ENCODE peak calls at places on chromosomes 2 and 18, in eight cellular contexts. O is SK-N-SH, H is OCI-LY7, A is neural progenitor cell, W is MM.1S, E is HCT116, I is GM23338, K is PC-3. D is an unnamed sample.
A peak's percentile ranks its signal among the peaks of the same experiment; 100 is the strongest.

GRCh38 chr18:2410688-2411087 is 160.6 kb downstream of the METTL4 start:
- DNase-seq in A (no peak), H (no peak), W (no peak), K (peak; percentile 83), O (no peak), E (peak; percentile 22), I (no peak), D (no peak)

GRCh38 chr2:437772-438393 is 150.0 kb upstream of the ALKAL2 start:
- DNase-seq in E (no peak), K (peak; percentile 72), H (peak; percentile 41), I (peak; percentile 28), O (no peak), A (no peak), W (peak; percentile 76), D (no peak)

GRCh38 chr2:127811397-127811860 is 458 bp upstream of the WDR33 start:
- DNase-seq in W (no peak), A (no peak), E (no peak), O (no peak), K (no peak), H (no peak), I (peak; percentile 49), D (no peak)

GRCh38 chr2:100246163-100247145 is 75.8 kb downstream of the LONRF2 start:
- DNase-seq in H (peak; percentile 80), O (peak; percentile 49), W (no peak), E (peak; percentile 13), I (peak; percentile 77), A (peak; percentile 28), K (peak; percentile 48), D (peak; percentile 24)

GRCh38 chr2:54909006-54909405 is 141.2 kb downstream of the RTN4 start:
- DNase-seq in A (no peak), E (no peak), W (no peak), I (no peak), H (no peak), O (no peak), K (no peak), D (peak; percentile 66)

GRCh38 chr2:27833931-27834330 is 56.3 kb downstream of the RBKS start:
- DNase-seq in K (no peak), W (no peak), I (peak; percentile 20), E (no peak), H (no peak), A (no peak), O (no peak), D (peak; percentile 74)

GRCh38 chr2:3302751-3303582 is 74.7 kb downstream of the EIPR1 start:
- DNase-seq in H (no peak), O (peak; percentile 78), E (no peak), W (no peak), K (no peak), I (no peak), A (peak; percentile 26), D (no peak)

GRCh38 chr2:178700922-178701342 is 106.3 kb downstream of the TTN start:
- DNase-seq in H (peak; percentile 36), A (peak; percentile 44), W (peak; percentile 48), O (peak; percentile 30), E (peak; percentile 15), I (peak; percentile 77), K (peak; percentile 62), D (peak; percentile 55)

GRCh38 chr2:191218292-191218898 is 26.8 kb upstream of the MYO1B start:
- DNase-seq in E (peak; percentile 67), H (peak; percentile 57), W (no peak), O (peak; percentile 48), K (peak; percentile 85), I (peak; percentile 94), A (peak; percentile 88), D (peak; percentile 46)

GRCh38 chr2:13006829-13007715 is 290.3 kb downstream of the TRIB2 start:
- DNase-seq in A (peak; percentile 82), H (peak; percentile 61), E (peak; percentile 62), W (peak; percentile 50), O (peak; percentile 73), K (peak; percentile 87), I (peak; percentile 86), D (peak; percentile 73)

GRCh38 chr18:77055429-77056310 is 76.9 kb downstream of the MBP start:
- DNase-seq in W (no peak), O (no peak), A (no peak), H (peak; percentile 62), I (no peak), K (no peak), E (no peak), D (no peak)

GRCh38 chr2:172259835-172260234 is 157.1 kb upstream of the DLX2 start:
- DNase-seq in I (no peak), K (no peak), A (peak; percentile 15), E (no peak), O (no peak), H (no peak), W (no peak), D (no peak)

GRCh38 chr2:149692837-149693518 is 105.4 kb upstream of the MMADHC start:
- DNase-seq in A (no peak), K (no peak), O (no peak), H (no peak), E (no peak), I (no peak), W (no peak), D (peak; percentile 17)

GRCh38 chr18:36314098-36314497 is 16.6 kb downstream of the FHOD3 start:
- DNase-seq in H (no peak), O (no peak), E (no peak), K (no peak), A (no peak), W (no peak), I (no peak), D (peak; percentile 88)

GRCh38 chr2:218733615-218734021 is 23.0 kb downstream of the TTLL4 start:
- DNase-seq in H (no peak), I (no peak), E (no peak), W (peak; percentile 59), K (peak; percentile 49), O (no peak), A (no peak), D (peak; percentile 67)

GRCh38 chr2:9519250-9519649 is 36.4 kb downstream of the ADAM17 start:
- DNase-seq in O (no peak), E (no peak), K (no peak), I (no peak), A (no peak), W (no peak), H (no peak), D (peak; percentile 20)

GRCh38 chr2:188726561-188727247 is 247.5 kb upstream of the COL3A1 start:
- DNase-seq in H (no peak), W (no peak), O (no peak), I (no peak), A (no peak), K (no peak), E (no peak), D (no peak)

GRCh38 chr2:216519154-216519762 is 20.6 kb downstream of the RPL37A start:
- DNase-seq in O (peak; percentile 64), A (peak; percentile 85), K (peak; percentile 89), I (peak; percentile 90), H (peak; percentile 68), W (peak; percentile 71), E (peak; percentile 67), D (peak; percentile 84)

GRCh38 chr2:222817628-222818027 is 43.2 kb upstream of the ACSL3 start:
- DNase-seq in W (no peak), H (no peak), E (peak; percentile 13), I (no peak), O (no peak), K (no peak), A (no peak), D (no peak)

DNA sequence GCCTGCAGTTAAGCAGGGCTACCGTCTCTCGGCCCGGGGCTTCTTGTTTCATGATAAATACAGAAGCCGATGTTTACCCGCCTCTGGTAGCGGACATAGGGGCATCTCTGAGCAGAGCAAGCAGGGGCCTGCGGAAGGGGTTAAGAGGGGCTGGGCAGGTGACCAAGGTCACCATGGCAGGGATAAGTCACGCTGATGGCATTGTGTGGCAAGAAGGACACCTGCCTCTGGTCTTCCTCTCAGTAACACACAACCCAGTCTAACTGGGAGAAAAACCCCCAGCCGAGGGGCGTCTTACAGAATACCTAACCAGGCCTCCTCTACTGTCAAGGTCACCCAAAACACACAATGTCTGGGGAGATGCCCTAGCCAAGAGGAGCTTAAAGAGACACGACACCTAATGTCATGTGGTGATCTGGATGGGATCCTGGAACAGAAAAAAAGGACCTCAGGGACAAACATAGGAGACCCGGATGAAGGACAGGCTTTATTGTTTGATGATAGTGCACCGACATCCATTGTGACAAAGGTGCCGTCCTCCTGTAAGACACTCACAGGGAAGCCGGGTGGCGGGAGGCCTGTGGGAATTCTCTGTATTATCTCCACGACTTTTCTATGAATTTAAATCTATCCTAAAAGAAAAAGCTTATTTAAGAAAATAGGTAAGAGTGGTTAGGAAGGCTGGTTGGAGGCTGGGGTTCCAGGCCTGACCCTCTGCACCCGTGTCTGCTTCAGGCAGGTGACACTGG is 24.8 kb downstream of the SH3BP4 start:
- DNase-seq in E (no peak), O (no peak), H (no peak), K (no peak), A (no peak), I (no peak), W (no peak), D (no peak)
- H3K4me3 ChIP-seq in E (no peak overlapping the region), O (no peak overlapping the region), H (no peak overlapping the region), K (no peak overlapping the region), A (no peak overlapping the region), I (no peak overlapping the region), W (no peak overlapping the region), D (no peak overlapping the region)

GRCh38 chr2:170190172-170190571 is 12.2 kb downstream of the MYO3B start:
- DNase-seq in E (no peak), W (no peak), I (no peak), H (no peak), K (no peak), A (no peak), O (no peak), D (no peak)
- H3K4me2 ChIP-seq in E (no peak overlapping the region), W (no peak overlapping the region), I (no peak overlapping the region), H (no peak overlapping the region), K (no peak overlapping the region), A (no peak overlapping the region), O (no peak overlapping the region), D (no peak overlapping the region)

GRCh38 chr2:81894451-81894990 is 1590.0 kb upstream of the LRRTM1 start:
- DNase-seq in A (no peak), O (no peak), W (no peak), E (no peak), H (no peak), K (peak; percentile 66), I (no peak), D (no peak)
- TF ChIP-seq EZH2phosphoT487 in A (no peak), O (no peak), W (no peak), E (no peak), H (no peak), K (no peak), I (no peak), D (no peak)

GRCh38 chr2:200814276-200814815 is 2.6 kb downstream of the BZW1 start:
- DNase-seq in K (no peak), O (no peak), A (no peak), E (no peak), I (no peak), H (no peak), W (peak; percentile 20), D (peak; percentile 23)
- H3K4me3 ChIP-seq in K (peak overlapping the region; percentile 84), O (no peak overlapping the region), A (no peak overlapping the region), E (no peak overlapping the region), I (no peak overlapping the region), H (no peak overlapping the region), W (no peak overlapping the region), D (peak overlapping the region; percentile 91)

DNA sequence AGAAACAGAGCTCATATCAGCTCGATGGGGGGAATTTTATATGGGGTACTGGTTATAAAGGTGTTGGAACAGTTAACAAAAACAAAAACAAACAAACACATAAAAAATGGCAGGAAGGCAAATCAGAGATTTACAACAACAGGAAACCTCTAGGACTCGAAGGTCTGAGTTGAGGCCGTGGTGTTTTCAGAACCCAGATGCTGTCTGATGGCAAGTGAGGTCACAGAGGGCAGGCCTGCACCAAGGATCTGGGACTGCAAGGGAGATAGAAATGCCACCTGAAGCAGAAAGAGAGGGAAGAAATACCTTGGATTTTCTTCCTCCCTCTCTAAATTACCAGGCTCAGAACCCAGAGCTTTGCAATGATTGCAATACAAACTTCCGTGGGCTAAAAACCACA is 429.5 kb downstream of the ZNF521 start:
- DNase-seq in K (no peak), E (no peak), A (no peak), O (no peak), H (peak; percentile 75), I (no peak), W (peak; percentile 20), D (no peak)
- H3K4me2 ChIP-seq in K (no peak overlapping the region), E (no peak overlapping the region), A (no peak overlapping the region), O (no peak overlapping the region), H (peak overlapping the region; percentile 82), I (no peak overlapping the region), W (peak overlapping the region; percentile 27), D (no peak overlapping the region)